ENCODE peak calls at places on chromosomes 12 and 14, in ten cellular contexts. B, E, V, L, S, N, I, P, R and Z are unnamed samples.
A peak's percentile ranks its signal among the peaks of the same experiment; 100 is the strongest.

GRCh38 chr12:50351120-50352043 is 45.0 kb downstream of the FAM186A start:
- DNase-seq in B (no peak), E (no peak), V (no peak), L (peak; percentile 7), S (no peak), N (no peak), I (no peak), P (no peak), R (peak; percentile 46), Z (no peak)

GRCh38 chr12:64221656-64222010 is 463 bp downstream of the KICS2 start:
- DNase-seq in B (peak; percentile 64), E (peak; percentile 76), V (peak; percentile 55), L (peak; percentile 91), S (peak; percentile 82), N (peak; percentile 86), I (peak; percentile 88), P (peak; percentile 92), R (peak; percentile 78), Z (no peak)

GRCh38 chr12:31950492-31950891 is 8.7 kb upstream of the RESF1 start:
- DNase-seq in B (no peak), E (no peak), V (no peak), L (no peak), S (no peak), N (no peak), I (no peak), P (no peak), R (no peak), Z (no peak)

GRCh38 chr12:6788972-6789905 is at the start of gene CD4:
- DNase-seq in B (no peak), E (no peak), V (no peak), L (no peak), S (peak; percentile 9), N (peak; percentile 86), I (no peak), P (peak; percentile 78), R (no peak), Z (no peak)

GRCh38 chr14:94707494-94707893 is 62.4 kb downstream of the GSC start:
- DNase-seq in B (no peak), E (no peak), V (no peak), L (no peak), S (no peak), N (no peak), I (no peak), P (no peak), R (no peak), Z (no peak)

GRCh38 chr12:96425973-96426372 is 25.7 kb upstream of the CDK17 start:
- DNase-seq in B (no peak), E (no peak), V (no peak), L (no peak), S (no peak), N (no peak), I (peak; percentile 67), P (no peak), R (peak; percentile 74), Z (no peak)

GRCh38 chr12:105640780-105641179 is 310.3 kb downstream of the C12orf75 start:
- DNase-seq in B (no peak), E (no peak), V (no peak), L (no peak), S (no peak), N (no peak), I (no peak), P (no peak), R (no peak), Z (no peak)

GRCh38 chr12:132285991-132286681 is 43.3 kb downstream of the GALNT9 start:
- DNase-seq in B (no peak), E (no peak), V (no peak), L (peak; percentile 53), S (peak; percentile 18), N (no peak), I (peak; percentile 26), P (no peak), R (peak; percentile 67), Z (no peak)

GRCh38 chr14:93219103-93219726 is 12.2 kb downstream of the UBR7 start:
- DNase-seq in B (no peak), E (peak; percentile 51), V (peak; percentile 78), L (peak; percentile 27), S (no peak), N (peak; percentile 36), I (peak; percentile 29), P (no peak), R (peak; percentile 75), Z (peak; percentile 40)

GRCh38 chr12:103765322-103765721 is 75.7 kb downstream of the NT5DC3 start:
- DNase-seq in B (no peak), E (no peak), V (no peak), L (no peak), S (no peak), N (no peak), I (no peak), P (no peak), R (no peak), Z (no peak)

GRCh38 chr12:109766251-109766778 is 52.7 kb downstream of the FAM222A start:
- DNase-seq in B (no peak), E (no peak), V (no peak), L (no peak), S (no peak), N (no peak), I (no peak), P (peak; percentile 28), R (no peak), Z (no peak)

GRCh38 chr12:84512751-84513150 is 399.8 kb downstream of the SLC6A15 start:
- DNase-seq in B (no peak), E (no peak), V (no peak), L (no peak), S (no peak), N (no peak), I (no peak), P (no peak), R (no peak), Z (no peak)

GRCh38 chr12:26187429-26187828 is 7.9 kb upstream of the SSPN start:
- DNase-seq in B (no peak), E (no peak), V (no peak), L (no peak), S (no peak), N (no peak), I (no peak), P (no peak), R (no peak), Z (no peak)

GRCh38 chr12:13195848-13196301 is 651 bp upstream of the EMP1 start:
- DNase-seq in B (no peak), E (no peak), V (no peak), L (no peak), S (no peak), N (no peak), I (peak; percentile 73), P (no peak), R (peak; percentile 58), Z (no peak)

GRCh38 chr14:96098309-96098998 is 59.3 kb downstream of the C14orf132 start:
- DNase-seq in B (peak; percentile 43), E (peak; percentile 64), V (peak; percentile 58), L (peak; percentile 46), S (peak; percentile 41), N (peak; percentile 3), I (peak; percentile 62), P (no peak), R (peak; percentile 71), Z (no peak)

GRCh38 chr14:34665785-34666425 is 36.0 kb upstream of the SNX6 start:
- DNase-seq in B (no peak), E (no peak), V (no peak), L (no peak), S (no peak), N (peak; percentile 32), I (peak; percentile 87), P (no peak), R (peak; percentile 96), Z (no peak)

GRCh38 chr12:11650279-11650696 is 814 bp downstream of the ETV6 start:
- DNase-seq in B (no peak), E (no peak), V (no peak), L (peak; percentile 54), S (no peak), N (peak; percentile 71), I (no peak), P (no peak), R (no peak), Z (no peak)

GRCh38 chr12:106870116-106870515 is 85.6 kb upstream of the TMEM263 start:
- DNase-seq in B (no peak), E (no peak), V (no peak), L (no peak), S (no peak), N (no peak), I (no peak), P (no peak), R (no peak), Z (no peak)

GRCh38 chr12:110758922-110759321 is 16.2 kb upstream of the PPP1CC start:
- DNase-seq in B (no peak), E (no peak), V (no peak), L (no peak), S (no peak), N (no peak), I (no peak), P (no peak), R (no peak), Z (no peak)

GRCh38 chr14:105419305-105420091 is at the start of gene MTA1:
- DNase-seq in B (no peak), E (no peak), V (peak; percentile 46), L (peak; percentile 67), S (peak; percentile 26), N (peak; percentile 45), I (peak; percentile 24), P (no peak), R (no peak), Z (peak; percentile 52)

GRCh38 chr12:11807453-11807852 is 158.0 kb downstream of the ETV6 start:
- DNase-seq in B (no peak), E (no peak), V (peak; percentile 30), L (no peak), S (no peak), N (no peak), I (no peak), P (no peak), R (no peak), Z (no peak)

GRCh38 chr12:138898-139534 is 72.4 kb downstream of the IQSEC3 start:
- DNase-seq in B (no peak), E (no peak), V (no peak), L (peak; percentile 49), S (no peak), N (no peak), I (no peak), P (no peak), R (peak; percentile 9), Z (no peak)